ENCODE peak calls at places on chromosomes 1 and 21, in four cellular contexts. One of them, this sample, is unnamed.

GRCh38 chr21:40846057-40846456 is 901 bp downstream of the DSCAM start:
- DNase-seq in stimulated activated CD8-positive, alpha-beta memory T cell treated with anti-CD3 and anti-CD28 coated beads, Interleukin-4, amount 100 ng/mL, for 4 hours: no peak
- DNase-seq in NCI-H1436: no peak
- DNase-seq in activated T-helper 1 cell treated with Interleukin-2 at 50 U/mL for 16 hours: no peak
- DNase-seq in this sample: no peak

GRCh38 chr1:88655685-88656299 is 28.3 kb upstream of the PKN2 start:
- DNase-seq in stimulated activated CD8-positive, alpha-beta memory T cell treated with anti-CD3 and anti-CD28 coated beads, Interleukin-4, amount 100 ng/mL, for 4 hours: no peak
- DNase-seq in NCI-H1436: no peak
- DNase-seq in activated T-helper 1 cell treated with Interleukin-2 at 50 U/mL for 16 hours: no peak
- DNase-seq in this sample: no peak

GRCh38 chr1:32393832-32394140 is 455 bp downstream of the BSDC1 start:
- DNase-seq in stimulated activated CD8-positive, alpha-beta memory T cell treated with anti-CD3 and anti-CD28 coated beads, Interleukin-4, amount 100 ng/mL, for 4 hours: no peak
- DNase-seq in NCI-H1436: no peak
- DNase-seq in activated T-helper 1 cell treated with Interleukin-2 at 50 U/mL for 16 hours: no peak
- DNase-seq in this sample: peak

GRCh38 chr1:214912127-214912526 is 170.4 kb upstream of the KCNK2 start:
- DNase-seq in activated T-helper 1 cell treated with Interleukin-2 at 50 U/mL for 16 hours: no peak
- DNase-seq in stimulated activated CD8-positive, alpha-beta memory T cell treated with anti-CD3 and anti-CD28 coated beads, Interleukin-4, amount 100 ng/mL, for 4 hours: no peak
- DNase-seq in NCI-H1436: no peak
- DNase-seq in this sample: no peak

GRCh38 chr1:184669400-184669799 is 85.3 kb downstream of the EDEM3 start:
- DNase-seq in stimulated activated CD8-positive, alpha-beta memory T cell treated with anti-CD3 and anti-CD28 coated beads, Interleukin-4, amount 100 ng/mL, for 4 hours: no peak
- DNase-seq in activated T-helper 1 cell treated with Interleukin-2 at 50 U/mL for 16 hours: no peak
- DNase-seq in NCI-H1436: no peak
- DNase-seq in this sample: no peak

GRCh38 chr1:15370781-15371467 is 38.8 kb upstream of the EFHD2 start:
- DNase-seq in stimulated activated CD8-positive, alpha-beta memory T cell treated with anti-CD3 and anti-CD28 coated beads, Interleukin-4, amount 100 ng/mL, for 4 hours: no peak
- DNase-seq in NCI-H1436: no peak
- DNase-seq in activated T-helper 1 cell treated with Interleukin-2 at 50 U/mL for 16 hours: no peak
- DNase-seq in this sample: no peak

GRCh38 chr1:33363470-33363861 is 42.6 kb upstream of the A3GALT2 start:
- DNase-seq in stimulated activated CD8-positive, alpha-beta memory T cell treated with anti-CD3 and anti-CD28 coated beads, Interleukin-4, amount 100 ng/mL, for 4 hours: no peak
- DNase-seq in activated T-helper 1 cell treated with Interleukin-2 at 50 U/mL for 16 hours: no peak
- DNase-seq in NCI-H1436: no peak
- DNase-seq in this sample: no peak

GRCh38 chr1:53148123-53148522 is 5.7 kb upstream of the SLC1A7 start:
- DNase-seq in activated T-helper 1 cell treated with Interleukin-2 at 50 U/mL for 16 hours: no peak
- DNase-seq in NCI-H1436: no peak
- DNase-seq in stimulated activated CD8-positive, alpha-beta memory T cell treated with anti-CD3 and anti-CD28 coated beads, Interleukin-4, amount 100 ng/mL, for 4 hours: no peak
- DNase-seq in this sample: no peak

GRCh38 chr1:156958247-156958714 is 37.8 kb downstream of the LRRC71 start:
- DNase-seq in stimulated activated CD8-positive, alpha-beta memory T cell treated with anti-CD3 and anti-CD28 coated beads, Interleukin-4, amount 100 ng/mL, for 4 hours: no peak
- DNase-seq in NCI-H1436: no peak
- DNase-seq in activated T-helper 1 cell treated with Interleukin-2 at 50 U/mL for 16 hours: no peak
- DNase-seq in this sample: no peak

GRCh38 chr1:183633676-183634343 is 1.8 kb downstream of the ARPC5 start:
- DNase-seq in stimulated activated CD8-positive, alpha-beta memory T cell treated with anti-CD3 and anti-CD28 coated beads, Interleukin-4, amount 100 ng/mL, for 4 hours: no peak
- DNase-seq in NCI-H1436: no peak
- DNase-seq in activated T-helper 1 cell treated with Interleukin-2 at 50 U/mL for 16 hours: no peak
- DNase-seq in this sample: no peak

This sample was measured in activated T-helper 9 cell treated with anti-CD3 and anti-CD28 coated beads, Interleukin-2, amount 50 U/mL, for 16 hours.